ENCODE peak calls at places on chromosomes 16 and 17, in five cellular contexts. One of them, this sample, is unnamed.

GRCh38 chr17:45144199-45145034 is 3.9 kb upstream of the HEXIM1 start:
- DNase-seq in GM06990: no peak
- DNase-seq in neural crest cell: no peak
- DNase-seq in breast epithelium: no peak
- DNase-seq in epithelial cell of esophagus: no peak
- DNase-seq in this sample: no peak

GRCh38 chr17:33595783-33596182 is 302.7 kb upstream of the ASIC2 start:
- DNase-seq in GM06990: no peak
- DNase-seq in neural crest cell: no peak
- DNase-seq in breast epithelium: peak
- DNase-seq in epithelial cell of esophagus: no peak
- DNase-seq in this sample: no peak

GRCh38 chr16:68367034-68367433 is 56.2 kb downstream of the PRMT7 start:
- DNase-seq in GM06990: no peak
- DNase-seq in neural crest cell: peak
- DNase-seq in breast epithelium: no peak
- DNase-seq in epithelial cell of esophagus: peak
- DNase-seq in this sample: peak

GRCh38 chr17:46727572-46728348 is 90.7 kb downstream of the WNT3 start:
- DNase-seq in GM06990: no peak
- DNase-seq in neural crest cell: no peak
- DNase-seq in breast epithelium: no peak
- DNase-seq in epithelial cell of esophagus: peak
- DNase-seq in this sample: no peak

GRCh38 chr17:40952675-40953074 is 14.1 kb downstream of the KRT39 start:
- DNase-seq in GM06990: no peak
- DNase-seq in neural crest cell: no peak
- DNase-seq in breast epithelium: no peak
- DNase-seq in epithelial cell of esophagus: peak
- DNase-seq in this sample: no peak

GRCh38 chr17:75468779-75469373 is 12.4 kb downstream of the TMEM94 start:
- DNase-seq in GM06990: no peak
- DNase-seq in neural crest cell: no peak
- DNase-seq in breast epithelium: no peak
- DNase-seq in epithelial cell of esophagus: no peak
- DNase-seq in this sample: no peak

GRCh38 chr16:49857423-49858181 is 1.7 kb upstream of the ZNF423 start:
- DNase-seq in GM06990: peak
- DNase-seq in neural crest cell: peak
- DNase-seq in breast epithelium: no peak
- DNase-seq in epithelial cell of esophagus: peak
- DNase-seq in this sample: peak

GRCh38 chr17:45284176-45285140 is 22.6 kb upstream of the SPATA32 start:
- DNase-seq in GM06990: no peak
- DNase-seq in neural crest cell: no peak
- DNase-seq in breast epithelium: peak
- DNase-seq in epithelial cell of esophagus: peak
- DNase-seq in this sample: no peak

GRCh38 chr17:73683788-73684582 is 39.7 kb upstream of the SDK2 start:
- DNase-seq in GM06990: no peak
- DNase-seq in neural crest cell: no peak
- DNase-seq in breast epithelium: no peak
- DNase-seq in epithelial cell of esophagus: no peak
- DNase-seq in this sample: no peak

GRCh38 chr16:83400234-83400633 is 407.5 kb upstream of the HSBP1 start:
- DNase-seq in GM06990: no peak
- DNase-seq in neural crest cell: no peak
- DNase-seq in breast epithelium: no peak
- DNase-seq in epithelial cell of esophagus: peak
- DNase-seq in this sample: no peak

GRCh38 chr16:35629001-35629400 is 2169.6 kb downstream of the TP53TG3F start:
- DNase-seq in GM06990: no peak
- DNase-seq in neural crest cell: no peak
- DNase-seq in breast epithelium: no peak
- DNase-seq in epithelial cell of esophagus: no peak
- DNase-seq in this sample: no peak

GRCh38 chr17:28643979-28644781 is 778 bp downstream of the BLTP2 start:
- DNase-seq in GM06990: peak
- DNase-seq in neural crest cell: peak
- DNase-seq in breast epithelium: no peak
- DNase-seq in epithelial cell of esophagus: peak
- DNase-seq in this sample: peak

GRCh38 chr16:67697407-67697806 is 21.7 kb downstream of the GFOD2 start:
- DNase-seq in GM06990: no peak
- DNase-seq in neural crest cell: no peak
- DNase-seq in breast epithelium: no peak
- DNase-seq in epithelial cell of esophagus: peak
- DNase-seq in this sample: no peak

GRCh38 chr16:51834131-51834530 is 683.1 kb upstream of the SALL1 start:
- DNase-seq in GM06990: no peak
- DNase-seq in neural crest cell: no peak
- DNase-seq in breast epithelium: no peak
- DNase-seq in epithelial cell of esophagus: no peak
- DNase-seq in this sample: no peak

GRCh38 chr17:62668091-62668804 is 40.8 kb downstream of the MRC2 start:
- DNase-seq in GM06990: no peak
- DNase-seq in neural crest cell: no peak
- DNase-seq in breast epithelium: no peak
- DNase-seq in epithelial cell of esophagus: peak
- DNase-seq in this sample: no peak

GRCh38 chr17:49576121-49576905 is 642 bp downstream of the NXPH3 start:
- DNase-seq in GM06990: no peak
- DNase-seq in neural crest cell: peak
- DNase-seq in breast epithelium: no peak
- DNase-seq in epithelial cell of esophagus: peak
- DNase-seq in this sample: no peak

GRCh38 chr16:83733301-83733700 is 74.5 kb upstream of the HSBP1 start:
- DNase-seq in GM06990: no peak
- DNase-seq in neural crest cell: no peak
- DNase-seq in breast epithelium: no peak
- DNase-seq in epithelial cell of esophagus: no peak
- DNase-seq in this sample: no peak

GRCh38 chr17:3828151-3828851 is 17.7 kb downstream of the NCBP3 start:
- DNase-seq in GM06990: no peak
- DNase-seq in neural crest cell: no peak
- DNase-seq in breast epithelium: no peak
- DNase-seq in epithelial cell of esophagus: no peak
- DNase-seq in this sample: no peak

GRCh38 chr17:48068491-48068961 is 20.4 kb downstream of the NFE2L1 start:
- DNase-seq in GM06990: no peak
- DNase-seq in neural crest cell: no peak
- DNase-seq in breast epithelium: no peak
- DNase-seq in epithelial cell of esophagus: no peak
- DNase-seq in this sample: no peak
- TF ChIP-seq CTCF in GM06990: peak
- TF ChIP-seq CTCF in neural crest cell: peak
- TF ChIP-seq CTCF in breast epithelium: no peak
- TF ChIP-seq CTCF in epithelial cell of esophagus: peak
- TF ChIP-seq CTCF in this sample: no peak

DNA sequence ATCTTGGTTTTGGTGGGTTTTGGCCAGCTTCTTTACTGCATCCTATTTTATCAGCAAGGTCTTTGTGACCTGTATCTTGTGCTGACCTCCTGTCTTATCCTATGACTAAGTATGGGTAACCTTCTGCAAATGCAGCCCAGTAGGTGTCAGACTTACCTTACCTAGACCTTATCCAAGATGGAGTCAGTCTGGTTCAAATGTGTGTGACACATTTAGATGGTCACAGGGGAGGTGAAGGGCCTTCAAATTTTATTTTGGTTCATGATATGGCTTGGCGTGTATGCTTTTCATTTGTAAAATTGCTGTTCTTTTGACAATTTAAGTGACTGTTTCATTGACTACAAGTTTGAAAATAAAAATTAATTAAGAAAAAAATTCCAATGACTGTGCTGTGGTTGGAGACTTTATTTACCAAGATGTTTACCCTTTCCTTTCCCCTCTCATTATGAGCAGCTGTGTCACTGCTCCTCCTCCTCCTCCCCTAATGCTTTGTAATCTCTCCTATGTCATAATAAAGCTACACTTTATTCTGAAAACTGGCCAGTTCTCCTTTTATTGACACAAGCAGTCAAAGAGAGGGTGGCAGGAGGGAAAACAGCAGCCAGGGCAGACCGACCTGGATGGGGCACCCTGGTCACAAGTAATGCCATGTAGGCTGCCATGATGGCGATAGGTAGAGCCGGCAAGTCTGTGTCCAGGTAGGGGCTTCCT is 49.4 kb downstream of the TNFRSF13B start:
- DNase-seq in GM06990: no peak
- DNase-seq in neural crest cell: no peak
- DNase-seq in breast epithelium: no peak
- DNase-seq in epithelial cell of esophagus: peak
- DNase-seq in this sample: peak
- TF ChIP-seq CTCF in GM06990: peak
- TF ChIP-seq CTCF in neural crest cell: no peak
- TF ChIP-seq CTCF in breast epithelium: no peak
- TF ChIP-seq CTCF in epithelial cell of esophagus: no peak
- TF ChIP-seq CTCF in this sample: peak

GRCh38 chr17:55545765-55546164 is 34.5 kb upstream of the SMIM36 start:
- DNase-seq in GM06990: no peak
- DNase-seq in neural crest cell: no peak
- DNase-seq in breast epithelium: no peak
- DNase-seq in epithelial cell of esophagus: no peak
- DNase-seq in this sample: no peak

GRCh38 chr17:55543709-55544108 is 32.5 kb upstream of the SMIM36 start:
- DNase-seq in GM06990: no peak
- DNase-seq in neural crest cell: no peak
- DNase-seq in breast epithelium: no peak
- DNase-seq in epithelial cell of esophagus: no peak
- DNase-seq in this sample: no peak

GRCh38 chr17:55547027-55547670 is 35.9 kb upstream of the SMIM36 start:
- DNase-seq in GM06990: no peak
- DNase-seq in neural crest cell: no peak
- DNase-seq in breast epithelium: no peak
- DNase-seq in epithelial cell of esophagus: no peak
- DNase-seq in this sample: no peak

GRCh38 chr17:55546481-55546880 is 35.2 kb upstream of the SMIM36 start:
- DNase-seq in GM06990: no peak
- DNase-seq in neural crest cell: no peak
- DNase-seq in breast epithelium: no peak
- DNase-seq in epithelial cell of esophagus: no peak
- DNase-seq in this sample: no peak

GRCh38 chr17:55549140-55549539 is 37.9 kb upstream of the SMIM36 start:
- DNase-seq in GM06990: no peak
- DNase-seq in neural crest cell: no peak
- DNase-seq in breast epithelium: no peak
- DNase-seq in epithelial cell of esophagus: peak
- DNase-seq in this sample: no peak
- TF ChIP-seq CTCF in GM06990: peak
- TF ChIP-seq CTCF in neural crest cell: peak
- TF ChIP-seq CTCF in breast epithelium: peak
- TF ChIP-seq CTCF in epithelial cell of esophagus: no peak
- TF ChIP-seq CTCF in this sample: peak

DNA sequence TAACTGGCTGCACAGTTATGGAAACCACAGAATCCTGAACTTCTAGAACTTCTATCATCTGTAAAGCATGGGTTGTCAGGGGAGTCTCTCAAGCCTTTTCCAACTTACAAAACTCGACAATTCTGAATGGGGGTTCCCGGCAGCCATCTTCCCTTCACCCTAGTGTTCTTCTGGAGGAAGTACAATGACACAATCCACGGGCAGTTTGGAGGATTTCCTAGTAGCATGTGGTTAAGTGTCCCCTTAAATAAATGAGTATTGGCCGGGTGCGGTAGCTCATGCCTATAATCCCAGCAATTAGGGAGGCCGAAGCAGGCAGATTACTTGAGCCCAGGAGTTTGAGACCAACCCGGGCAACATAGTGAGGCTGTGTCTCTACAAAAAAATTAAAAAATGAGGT is 2.1 kb downstream of the SLC16A6 start:
- DNase-seq in GM06990: no peak
- DNase-seq in neural crest cell: no peak
- DNase-seq in breast epithelium: no peak
- DNase-seq in epithelial cell of esophagus: no peak
- DNase-seq in this sample: peak
- TF ChIP-seq CTCF in GM06990: peak
- TF ChIP-seq CTCF in neural crest cell: no peak
- TF ChIP-seq CTCF in breast epithelium: no peak
- TF ChIP-seq CTCF in epithelial cell of esophagus: no peak
- TF ChIP-seq CTCF in this sample: no peak

GRCh38 chr16:2213817-2214720 is 571 bp downstream of the PGP start:
- DNase-seq in GM06990: peak
- DNase-seq in neural crest cell: no peak
- DNase-seq in breast epithelium: no peak
- DNase-seq in epithelial cell of esophagus: no peak
- DNase-seq in this sample: no peak
- TF ChIP-seq CTCF in GM06990: no peak
- TF ChIP-seq CTCF in neural crest cell: no peak
- TF ChIP-seq CTCF in breast epithelium: no peak
- TF ChIP-seq CTCF in epithelial cell of esophagus: no peak
- TF ChIP-seq CTCF in this sample: no peak

DNA sequence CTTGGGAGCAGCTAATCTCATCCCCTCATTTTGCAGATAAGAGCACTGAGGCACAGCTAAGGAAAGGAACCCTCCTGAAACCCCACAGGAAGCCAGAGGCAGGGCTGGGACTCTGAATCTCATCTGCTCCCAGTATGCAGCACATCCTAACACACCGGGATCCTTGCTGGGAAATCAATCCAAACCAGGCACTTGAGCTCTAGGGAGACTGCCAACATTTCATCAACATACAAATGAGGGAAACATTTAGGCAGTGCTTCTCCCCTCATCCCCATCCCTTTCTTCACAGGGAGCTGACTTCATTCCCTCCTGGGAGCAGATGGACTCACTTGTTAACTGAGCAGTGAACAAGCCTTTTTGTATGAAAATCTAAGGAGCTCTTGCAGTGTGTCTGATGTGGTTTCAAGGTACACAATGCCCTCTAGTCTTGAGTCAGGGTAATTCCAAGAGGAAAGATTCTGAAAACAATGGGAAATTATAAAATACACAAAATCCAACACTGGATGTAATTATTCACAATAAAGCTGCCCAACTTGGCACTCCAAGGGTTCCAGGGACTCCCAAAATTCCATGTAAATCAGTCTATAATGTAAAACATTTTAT is 96.3 kb downstream of the TMEM114 start:
- DNase-seq in GM06990: no peak
- DNase-seq in neural crest cell: no peak
- DNase-seq in breast epithelium: no peak
- DNase-seq in epithelial cell of esophagus: no peak
- DNase-seq in this sample: no peak
- TF ChIP-seq CTCF in GM06990: no peak
- TF ChIP-seq CTCF in neural crest cell: peak
- TF ChIP-seq CTCF in breast epithelium: no peak
- TF ChIP-seq CTCF in epithelial cell of esophagus: no peak
- TF ChIP-seq CTCF in this sample: no peak

DNA sequence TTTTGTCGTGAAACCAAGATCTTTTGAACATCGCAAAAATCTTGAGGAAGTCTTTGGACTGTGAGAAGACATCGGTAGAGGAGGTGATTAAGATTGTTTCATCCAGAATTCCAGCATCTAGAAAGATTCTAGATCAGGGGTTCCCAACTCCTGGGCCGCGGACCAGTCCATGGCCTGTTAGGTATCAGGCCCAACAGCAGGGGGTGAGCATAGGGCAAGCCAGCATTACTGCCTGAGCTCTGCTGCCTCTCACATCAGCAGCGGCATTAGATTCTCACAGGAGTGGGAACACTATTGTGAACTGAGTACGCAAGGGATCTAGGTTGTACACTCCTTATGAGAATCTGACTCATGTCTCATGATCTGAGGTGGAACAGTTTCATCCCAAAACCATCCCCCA is 600.6 kb upstream of the CDH11 start:
- DNase-seq in GM06990: no peak
- DNase-seq in neural crest cell: no peak
- DNase-seq in breast epithelium: no peak
- DNase-seq in epithelial cell of esophagus: no peak
- DNase-seq in this sample: no peak
- TF ChIP-seq CTCF in GM06990: no peak
- TF ChIP-seq CTCF in neural crest cell: no peak
- TF ChIP-seq CTCF in breast epithelium: no peak
- TF ChIP-seq CTCF in epithelial cell of esophagus: no peak
- TF ChIP-seq CTCF in this sample: no peak